ENCODE peak calls at places on chromosomes 2 and 18, in eight cellular contexts. W is kidney, R is OCI-LY7, H is PC-3, M is mucosa of descending colon, K is fibroblast of lung, V is adrenal gland, T is kidney epithelial cell. Z is an unnamed sample.
A peak's percentile ranks its signal among the peaks of the same experiment; 100 is the strongest.

GRCh38 chr2:103823847-103824246 is 1030.1 kb upstream of the POU3F3 start:
- DNase-seq in W (no peak), R (no peak), H (peak; percentile 64), M (no peak), K (peak; percentile 20), V (no peak), T (peak; percentile 50), Z (no peak)

GRCh38 chr2:127145255-127145899 is 38.4 kb upstream of the BIN1 start:
- DNase-seq in W (peak; percentile 22), R (no peak), H (peak; percentile 37), M (no peak), K (peak; percentile 65), V (peak; percentile 32), T (no peak), Z (no peak)

GRCh38 chr2:49948744-49949143 is 794.4 kb upstream of the FSHR start:
- DNase-seq in W (no peak), R (no peak), H (no peak), M (no peak), K (no peak), V (no peak), T (no peak), Z (no peak)

GRCh38 chr2:83081835-83082522 is 1377.1 kb downstream of the SUCLG1 start:
- DNase-seq in W (no peak), R (no peak), H (peak; percentile 35), M (no peak), K (peak; percentile 62), V (peak; percentile 53), T (no peak), Z (peak; percentile 4)

GRCh38 chr2:216516730-216517350 is 18.2 kb downstream of the RPL37A start:
- DNase-seq in W (no peak), R (peak; percentile 40), H (peak; percentile 77), M (no peak), K (no peak), V (no peak), T (no peak), Z (no peak)

GRCh38 chr2:25981596-25982272 is 563 bp downstream of the KIF3C start:
- DNase-seq in W (peak; percentile 76), R (peak; percentile 26), H (no peak), M (no peak), K (peak; percentile 21), V (peak; percentile 41), T (no peak), Z (no peak)

GRCh38 chr2:31137211-31138036 is 816 bp downstream of the GALNT14 start:
- DNase-seq in W (peak; percentile 71), R (peak; percentile 56), H (peak; percentile 11), M (no peak), K (no peak), V (no peak), T (no peak), Z (no peak)

GRCh38 chr2:81304154-81304830 is 999.7 kb upstream of the LRRTM1 start:
- DNase-seq in W (no peak), R (no peak), H (peak; percentile 78), M (no peak), K (peak; percentile 53), V (no peak), T (peak; percentile 83), Z (no peak)

GRCh38 chr2:47010176-47010575 is 94.6 kb upstream of the MCFD2 start:
- DNase-seq in W (no peak), R (no peak), H (no peak), M (no peak), K (no peak), V (no peak), T (no peak), Z (no peak)

GRCh38 chr2:18476484-18476883 is 84.0 kb downstream of the RDH14 start:
- DNase-seq in W (no peak), R (no peak), H (no peak), M (no peak), K (no peak), V (no peak), T (no peak), Z (no peak)

DNA sequence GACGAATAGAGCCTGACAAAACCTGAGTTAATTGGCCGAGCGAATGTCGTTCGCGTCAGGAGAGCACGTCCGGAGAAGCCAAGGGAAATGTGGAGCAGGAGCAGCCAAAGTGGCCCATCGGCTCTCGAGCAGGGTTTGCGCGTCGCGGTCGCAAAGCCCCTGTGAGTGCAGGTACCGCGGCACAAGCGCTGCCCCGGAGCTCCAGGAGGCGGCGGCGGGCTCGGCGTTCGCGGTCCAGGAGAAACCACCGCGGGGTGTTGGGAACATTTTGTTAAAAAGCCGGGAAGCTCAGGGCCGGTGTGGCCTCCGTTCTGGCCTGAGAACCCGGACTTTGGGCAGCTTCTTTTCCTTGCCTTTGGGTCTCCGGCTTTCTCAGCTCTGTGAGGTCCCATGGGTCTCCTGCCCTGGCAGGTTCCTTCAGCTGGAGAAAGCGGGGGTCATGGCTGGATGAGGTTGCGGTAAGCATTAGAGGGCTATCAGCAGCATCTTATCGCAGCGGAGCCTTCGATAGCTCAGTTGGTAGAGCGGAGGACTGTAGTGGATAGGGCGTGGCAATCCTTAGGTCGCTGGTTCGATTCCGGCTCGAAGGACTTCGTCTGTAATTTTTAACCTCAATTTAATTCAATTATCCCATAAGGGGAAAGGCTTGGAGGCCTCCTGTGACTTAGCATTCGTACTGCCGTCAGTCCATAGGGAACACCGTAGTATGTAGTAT is 1.0 kb upstream of the AGBL5 start:
- DNase-seq in W (peak; percentile 94), R (peak; percentile 90), H (peak; percentile 97), M (peak; percentile 95), K (peak; percentile 94), V (peak; percentile 84), T (peak; percentile 64), Z (no peak)
- TF ChIP-seq CTCF in W (peak; percentile 37), R (peak; percentile 39), H (no peak), M (no peak), K (peak; percentile 37), V (peak; percentile 61), T (peak; percentile 33), Z (peak; percentile 53)

DNA sequence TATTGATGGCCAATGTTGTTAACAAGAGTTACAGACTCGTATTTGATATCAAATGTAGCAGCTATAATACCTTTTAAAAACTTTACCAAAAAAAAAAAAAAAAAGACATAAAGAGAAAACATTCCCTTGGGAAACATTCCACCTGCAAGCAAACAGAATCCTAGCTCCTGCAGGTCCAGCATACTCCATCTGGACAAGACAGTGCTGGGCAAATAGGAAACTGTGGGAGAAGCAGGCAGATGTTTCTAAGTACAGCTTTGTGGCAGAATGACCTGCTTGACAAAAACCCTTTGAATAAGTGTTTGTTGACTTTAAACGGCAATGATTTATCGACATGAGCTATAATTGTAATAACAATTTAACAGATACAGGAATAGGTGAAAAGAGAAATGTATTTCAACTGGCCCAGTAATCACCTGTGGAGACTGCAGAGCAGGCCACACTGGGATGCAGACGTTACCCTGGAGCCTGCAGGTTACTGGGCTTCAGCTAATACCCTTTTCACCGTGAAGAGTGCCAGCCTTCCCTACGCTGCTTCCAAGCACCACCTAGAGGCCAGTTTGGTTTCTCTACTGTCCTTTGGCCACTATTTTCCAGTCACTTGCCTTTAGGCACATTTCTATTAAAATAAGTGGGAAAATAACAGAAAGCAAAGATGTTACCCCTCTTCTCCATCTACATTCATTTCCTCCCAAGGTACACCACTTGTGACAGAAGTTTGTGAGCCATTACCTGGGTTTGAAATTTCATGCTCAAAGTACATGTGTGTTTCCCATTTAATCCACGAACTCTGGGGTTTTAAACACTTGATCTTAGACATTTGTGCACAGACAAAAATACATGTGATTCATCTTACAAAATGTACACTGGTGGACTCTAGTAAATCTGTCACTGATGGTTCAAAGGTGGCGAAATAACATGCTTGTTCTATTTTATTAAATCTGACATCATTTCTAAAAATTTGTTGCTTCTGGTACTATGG is 96.9 kb upstream of the ZNF397 start:
- DNase-seq in W (no peak), R (peak; percentile 48), H (peak; percentile 46), M (peak; percentile 50), K (peak; percentile 43), V (peak; percentile 73), T (no peak), Z (no peak)
- TF ChIP-seq CTCF in W (peak; percentile 76), R (peak; percentile 71), H (peak; percentile 61), M (peak; percentile 47), K (peak; percentile 87), V (peak; percentile 81), T (peak; percentile 87), Z (peak; percentile 87)

GRCh38 chr2:72961853-72962468 is 44.6 kb downstream of the EMX1 start:
- DNase-seq in W (peak; percentile 45), R (no peak), H (no peak), M (no peak), K (no peak), V (no peak), T (no peak), Z (no peak)
- TF ChIP-seq CTCF in W (no peak), R (no peak), H (no peak), M (no peak), K (no peak), V (no peak), T (no peak), Z (no peak)

GRCh38 chr18:32803571-32803970 is 30.7 kb upstream of the KLHL14 start:
- DNase-seq in W (no peak), R (peak; percentile 90), H (no peak), M (no peak), K (peak; percentile 8), V (no peak), T (peak; percentile 45), Z (no peak)
- TF ChIP-seq CTCF in W (no peak), R (no peak), H (no peak), M (no peak), K (no peak), V (no peak), T (no peak), Z (no peak)